ENCODE peak calls at places on chromosomes 7 and 10, in four cellular contexts. One of them, this sample, is unnamed.
A peak's percentile ranks its signal among the peaks of the same experiment; 100 is the strongest.

GRCh38 chr7:151607464-151607867 is 87.8 kb upstream of the RHEB start:
- DNase-seq in AG04450: no peak
- DNase-seq in IMR-90: peak; percentile 51
- DNase-seq in NCI-H460: no peak
- DNase-seq in this sample: no peak

GRCh38 chr10:86387221-86387794 is 20.7 kb upstream of the GRID1 start:
- DNase-seq in AG04450: no peak
- DNase-seq in IMR-90: no peak
- DNase-seq in NCI-H460: no peak
- DNase-seq in this sample: no peak

GRCh38 chr10:6494452-6494839 is 85.6 kb downstream of the PRKCQ start:
- DNase-seq in IMR-90: no peak
- DNase-seq in NCI-H460: no peak
- DNase-seq in AG04450: no peak
- DNase-seq in this sample: no peak

GRCh38 chr7:122886357-122887081 is at the start of gene CADPS2:
- DNase-seq in IMR-90: peak; percentile 36
- DNase-seq in NCI-H460: peak; percentile 91
- DNase-seq in AG04450: peak; percentile 2
- DNase-seq in this sample: peak; percentile 31

GRCh38 chr7:138645284-138645683 is 55.9 kb downstream of the SVOPL start:
- DNase-seq in NCI-H460: no peak
- DNase-seq in AG04450: no peak
- DNase-seq in IMR-90: no peak
- DNase-seq in this sample: no peak

GRCh38 chr7:74417419-74417971 is 36.2 kb upstream of the GTF2IRD1 start:
- DNase-seq in AG04450: no peak
- DNase-seq in NCI-H460: peak; percentile 83
- DNase-seq in IMR-90: peak; percentile 61
- DNase-seq in this sample: no peak

GRCh38 chr7:25180946-25181345 is 47.3 kb downstream of the NPVF start:
- DNase-seq in NCI-H460: no peak
- DNase-seq in IMR-90: no peak
- DNase-seq in AG04450: no peak
- DNase-seq in this sample: no peak

GRCh38 chr7:129228633-129229032 is 3.8 kb downstream of the AHCYL2 start:
- DNase-seq in IMR-90: no peak
- DNase-seq in NCI-H460: no peak
- DNase-seq in AG04450: no peak
- DNase-seq in this sample: no peak

GRCh38 chr7:83270407-83270806 is 107.7 kb upstream of the PCLO start:
- DNase-seq in IMR-90: no peak
- DNase-seq in AG04450: no peak
- DNase-seq in NCI-H460: no peak
- DNase-seq in this sample: no peak

GRCh38 chr7:65477326-65477725 is 103.7 kb downstream of the ZNF92 start:
- DNase-seq in IMR-90: peak; percentile 5
- DNase-seq in NCI-H460: no peak
- DNase-seq in AG04450: no peak
- DNase-seq in this sample: no peak

GRCh38 chr7:2520131-2520807 is 695 bp downstream of the LFNG start:
- DNase-seq in AG04450: no peak
- DNase-seq in NCI-H460: no peak
- DNase-seq in IMR-90: no peak
- DNase-seq in this sample: no peak

GRCh38 chr7:2478800-2479199 is 2.6 kb upstream of the GRIFIN start:
- DNase-seq in IMR-90: no peak
- DNase-seq in AG04450: no peak
- DNase-seq in NCI-H460: no peak
- DNase-seq in this sample: no peak